ENCODE peak calls at places on chromosomes 11 and 22, in nine cellular contexts. B is MM.1S, J is IMR-90, X is lower leg skin, D is fibroblast of villous mesenchyme, C is pancreas, Y is omental fat pad, I is GM12864, R is glutamatergic neuron. M is an unnamed sample.

GRCh38 chr22:44201556-44202129 is 20.9 kb downstream of the PARVG start:
- DNase-seq in B (no peak), J (no peak), X (no peak), D (no peak), C (peak; percentile 52), Y (no peak), I (no peak), R (peak; percentile 6), M (no peak)

GRCh38 chr11:19437760-19438159 is 197.0 kb upstream of the E2F8 start:
- DNase-seq in B (no peak), J (peak; percentile 89), X (no peak), D (peak; percentile 16), C (no peak), Y (no peak), I (no peak), R (no peak), M (no peak)

GRCh38 chr22:39518996-39519680 is 1.2 kb upstream of the ATF4 start:
- DNase-seq in B (peak; percentile 39), J (peak; percentile 48), X (no peak), D (peak; percentile 65), C (no peak), Y (no peak), I (no peak), R (peak; percentile 54), M (no peak)

GRCh38 chr22:24230911-24231656 is 13.8 kb downstream of the GGT5 start:
- DNase-seq in B (peak; percentile 40), J (no peak), X (no peak), D (no peak), C (peak; percentile 88), Y (no peak), I (no peak), R (peak; percentile 55), M (no peak)

GRCh38 chr11:124776865-124777645 is 15.0 kb upstream of the ESAM start:
- DNase-seq in B (no peak), J (no peak), X (no peak), D (no peak), C (no peak), Y (no peak), I (no peak), R (no peak), M (no peak)

GRCh38 chr22:48517039-48518030 is 1310.3 kb downstream of the BRD1 start:
- DNase-seq in B (no peak), J (no peak), X (no peak), D (no peak), C (no peak), Y (no peak), I (no peak), R (no peak), M (no peak)

GRCh38 chr22:25448435-25449051 is 115.9 kb upstream of the GRK3 start:
- DNase-seq in B (no peak), J (peak; percentile 47), X (no peak), D (peak; percentile 22), C (no peak), Y (no peak), I (no peak), R (peak; percentile 35), M (peak; percentile 63)

GRCh38 chr11:3853935-3854659 is 1.4 kb upstream of the STIM1 start:
- DNase-seq in B (peak; percentile 93), J (no peak), X (peak; percentile 82), D (no peak), C (no peak), Y (no peak), I (peak; percentile 80), R (no peak), M (no peak)

GRCh38 chr11:110948112-110948511 is 235.9 kb upstream of the ARHGAP20 start:
- DNase-seq in B (no peak), J (peak; percentile 49), X (peak; percentile 32), D (peak; percentile 69), C (no peak), Y (no peak), I (no peak), R (no peak), M (no peak)

DNA sequence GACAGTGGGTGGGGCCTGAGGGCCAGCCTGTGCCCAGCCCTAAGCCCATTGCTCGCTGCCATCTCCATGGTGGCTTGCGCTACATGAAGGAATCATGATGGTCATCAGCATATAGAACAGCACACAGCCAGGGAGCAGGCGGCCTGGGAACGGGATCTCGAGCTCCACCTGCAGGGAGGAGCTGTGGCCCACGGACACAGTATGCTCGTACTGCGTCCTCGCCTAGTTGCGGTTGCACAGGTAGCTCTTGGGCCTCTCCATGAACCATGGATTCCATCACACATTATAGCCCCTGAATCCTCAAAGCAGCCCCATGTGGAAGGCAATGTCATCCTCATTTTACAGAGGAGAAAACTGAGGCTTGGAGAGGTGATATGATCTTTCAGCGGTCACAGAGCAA is 15.1 kb downstream of the SEC14L4 start:
- DNase-seq in B (peak; percentile 21), J (no peak), X (no peak), D (no peak), C (no peak), Y (no peak), I (no peak), R (no peak), M (no peak)
- TF ChIP-seq CTCF in B (peak; percentile 39), J (peak; percentile 19), X (no peak), D (no peak), C (no peak), Y (no peak), I (peak; percentile 19), R (no peak), M (no peak)

DNA sequence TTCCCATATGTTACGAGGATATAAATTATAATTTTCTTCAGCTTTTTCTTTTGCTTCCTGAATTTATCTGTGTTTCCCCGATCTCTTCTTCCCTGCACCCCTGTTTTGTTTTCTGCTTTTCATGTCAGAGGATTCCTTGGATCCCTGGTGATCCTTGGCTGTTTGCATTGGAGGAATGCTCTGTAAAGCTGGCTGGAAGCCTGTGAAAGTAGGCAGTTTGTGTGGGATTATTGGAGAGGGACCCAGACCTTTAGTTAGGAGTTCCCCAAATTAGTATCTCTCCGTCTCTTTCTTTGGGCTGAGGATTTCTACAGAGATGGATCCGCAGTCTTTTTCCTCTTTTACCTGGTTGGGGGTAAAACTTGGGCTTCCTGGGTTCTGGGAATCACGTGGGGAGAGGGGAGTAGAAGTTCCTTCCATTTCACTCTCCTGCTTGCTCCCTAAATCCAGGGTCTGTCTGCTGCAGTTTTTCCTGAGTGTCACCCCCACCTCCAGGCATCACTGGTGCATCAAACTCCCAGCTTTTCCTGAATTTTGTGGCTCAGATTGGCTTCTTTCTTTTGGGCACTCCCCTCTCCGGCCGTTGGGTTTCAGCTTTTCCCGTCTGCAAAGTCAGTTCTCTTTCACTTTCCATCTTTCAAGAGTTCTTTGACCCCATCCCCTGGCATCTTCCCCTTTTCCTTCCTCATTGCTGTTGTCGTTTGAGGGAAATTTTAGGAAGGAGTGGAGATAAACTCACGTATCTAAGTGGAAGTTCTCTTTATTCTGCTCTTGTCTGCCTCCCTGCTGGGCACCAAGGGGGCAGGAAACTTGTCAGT is 79.1 kb upstream of the ALX4 start:
- DNase-seq in B (no peak), J (no peak), X (no peak), D (no peak), C (no peak), Y (no peak), I (no peak), R (no peak), M (no peak)
- TF ChIP-seq CTCF in B (no peak), J (no peak), X (no peak), D (no peak), C (no peak), Y (no peak), I (no peak), R (no peak), M (no peak)

GRCh38 chr11:102921587-102922220 is 33.8 kb downstream of the MMP13 start:
- DNase-seq in B (no peak), J (no peak), X (no peak), D (no peak), C (no peak), Y (no peak), I (no peak), R (no peak), M (no peak)
- TF ChIP-seq CTCF in B (no peak), J (no peak), X (no peak), D (no peak), C (no peak), Y (no peak), I (no peak), R (no peak), M (no peak)

GRCh38 chr11:120752668-120753067 is 241.1 kb downstream of the GRIK4 start:
- DNase-seq in B (no peak), J (no peak), X (no peak), D (no peak), C (no peak), Y (no peak), I (no peak), R (no peak), M (no peak)

GRCh38 chr11:120751550-120751949 is 240.0 kb downstream of the GRIK4 start:
- DNase-seq in B (no peak), J (no peak), X (no peak), D (no peak), C (no peak), Y (no peak), I (no peak), R (no peak), M (no peak)

GRCh38 chr11:120759046-120759445 is 247.5 kb downstream of the GRIK4 start:
- DNase-seq in B (no peak), J (no peak), X (no peak), D (no peak), C (no peak), Y (no peak), I (no peak), R (no peak), M (no peak)

DNA sequence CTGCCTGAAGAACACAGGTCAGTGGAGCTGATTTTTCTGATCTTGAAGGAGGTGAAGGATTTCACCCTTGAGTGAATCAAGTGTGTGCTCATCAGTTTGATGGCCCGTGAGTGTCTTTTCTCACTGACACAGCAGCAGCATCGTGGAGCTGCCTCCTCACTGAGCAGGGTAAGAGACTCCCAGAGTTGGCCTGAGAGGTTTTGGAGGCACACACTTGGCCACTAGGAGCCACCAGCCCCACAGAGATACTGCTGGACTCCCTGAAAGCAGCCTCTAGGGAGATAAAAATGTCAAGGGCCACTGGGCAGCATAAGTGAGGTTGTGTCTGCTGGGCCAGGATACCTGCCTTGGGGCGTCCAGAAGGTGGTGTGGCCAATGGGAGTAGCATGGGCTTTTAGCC is 245.4 kb downstream of the GRIK4 start:
- DNase-seq in B (no peak), J (no peak), X (no peak), D (no peak), C (no peak), Y (no peak), I (no peak), R (no peak), M (no peak)
- TF ChIP-seq CTCF in B (no peak), J (no peak), X (no peak), D (no peak), C (no peak), Y (no peak), I (no peak), R (no peak), M (no peak)

GRCh38 chr11:64305691-64306562 is 603 bp downstream of the ESRRA start:
- DNase-seq in B (peak; percentile 77), J (peak; percentile 27), X (peak; percentile 65), D (peak; percentile 51), C (peak; percentile 86), Y (no peak), I (no peak), R (peak; percentile 67), M (no peak)
- TF ChIP-seq CTCF in B (peak; percentile 55), J (peak; percentile 37), X (no peak), D (peak; percentile 26), C (no peak), Y (no peak), I (peak; percentile 45), R (peak; percentile 28), M (peak; percentile 48)

GRCh38 chr11:61336171-61336935 is 3.3 kb downstream of the TKFC start:
- DNase-seq in B (peak; percentile 88), J (peak; percentile 70), X (peak; percentile 68), D (peak; percentile 75), C (peak; percentile 90), Y (peak; percentile 53), I (no peak), R (peak; percentile 86), M (peak; percentile 92)
- TF ChIP-seq CTCF in B (peak; percentile 98), J (peak; percentile 97), X (peak; percentile 88), D (peak; percentile 98), C (peak; percentile 96), Y (no peak), I (peak; percentile 99), R (peak; percentile 96), M (peak; percentile 98)